ENCODE peak calls at places on chromosomes 16 and 17, in nine cellular contexts. J, X, V, S, M, H, W, F and O are unnamed samples.

GRCh38 chr17:32882029-32882428 is 5.1 kb upstream of the MYO1D start:
- DNase-seq in J (no peak), X (no peak), V (no peak), S (no peak), M (no peak), H (no peak), W (no peak), F (no peak), O (no peak)

GRCh38 chr16:67862623-67863583 is 9.9 kb upstream of the EDC4 start:
- DNase-seq in J (no peak), X (no peak), V (peak), S (no peak), M (peak), H (no peak), W (no peak), F (no peak), O (peak)

GRCh38 chr17:75920045-75920560 is 15.4 kb upstream of the MRPL38 start:
- DNase-seq in J (no peak), X (no peak), V (no peak), S (no peak), M (no peak), H (no peak), W (no peak), F (no peak), O (no peak)

GRCh38 chr16:1101573-1102332 is 5.7 kb upstream of the C1QTNF8 start:
- DNase-seq in J (no peak), X (no peak), V (no peak), S (no peak), M (no peak), H (no peak), W (no peak), F (no peak), O (no peak)

GRCh38 chr17:57480438-57481196 is 224.3 kb downstream of the MSI2 start:
- DNase-seq in J (no peak), X (no peak), V (no peak), S (no peak), M (peak), H (no peak), W (peak), F (no peak), O (no peak)

GRCh38 chr17:59534583-59534982 is 30.8 kb upstream of the DHX40 start:
- DNase-seq in J (no peak), X (no peak), V (no peak), S (no peak), M (peak), H (no peak), W (peak), F (no peak), O (no peak)

GRCh38 chr16:47460301-47460754 is 535 bp downstream of the ITFG1 start:
- DNase-seq in J (no peak), X (no peak), V (no peak), S (no peak), M (peak), H (no peak), W (no peak), F (no peak), O (no peak)

GRCh38 chr16:14629612-14629918 is 495 bp downstream of the PARN start:
- DNase-seq in J (no peak), X (no peak), V (no peak), S (no peak), M (no peak), H (no peak), W (peak), F (no peak), O (no peak)

GRCh38 chr17:34886831-34887230 is 74.4 kb downstream of the CCT6B start:
- DNase-seq in J (no peak), X (no peak), V (no peak), S (no peak), M (no peak), H (no peak), W (peak), F (no peak), O (no peak)

GRCh38 chr16:12639044-12639443 is 164.6 kb downstream of the CPPED1 start:
- DNase-seq in J (peak), X (no peak), V (no peak), S (no peak), M (peak), H (no peak), W (peak), F (no peak), O (peak)

GRCh38 chr17:18860161-18860972 is 2.4 kb downstream of the PRPSAP2 start:
- DNase-seq in J (no peak), X (peak), V (no peak), S (no peak), M (no peak), H (no peak), W (no peak), F (no peak), O (peak)

GRCh38 chr16:79599837-79600635 is 501 bp downstream of the MAF start:
- DNase-seq in J (no peak), X (peak), V (peak), S (peak), M (peak), H (no peak), W (no peak), F (peak), O (peak)

GRCh38 chr16:87418644-87419043 is 26.5 kb downstream of the MAP1LC3B start:
- DNase-seq in J (no peak), X (no peak), V (no peak), S (no peak), M (no peak), H (no peak), W (no peak), F (no peak), O (no peak)

GRCh38 chr16:22296225-22297113 is 740 bp upstream of the POLR3E start:
- DNase-seq in J (no peak), X (no peak), V (no peak), S (no peak), M (no peak), H (no peak), W (no peak), F (no peak), O (no peak)

GRCh38 chr17:50096758-50097157 is 1.6 kb downstream of the PDK2 start:
- DNase-seq in J (no peak), X (peak), V (no peak), S (no peak), M (no peak), H (no peak), W (no peak), F (no peak), O (no peak)

GRCh38 chr17:57544834-57545463 is 200.2 kb downstream of the CCDC182 start:
- DNase-seq in J (no peak), X (no peak), V (no peak), S (no peak), M (no peak), H (no peak), W (no peak), F (no peak), O (no peak)

GRCh38 chr17:69783865-69784264 is 291.2 kb upstream of the KCNJ16 start:
- DNase-seq in J (no peak), X (no peak), V (no peak), S (no peak), M (no peak), H (no peak), W (no peak), F (no peak), O (no peak)

GRCh38 chr17:29731589-29731929 is 108.8 kb upstream of the CORO6 start:
- DNase-seq in J (no peak), X (no peak), V (no peak), S (no peak), M (no peak), H (no peak), W (no peak), F (no peak), O (no peak)

GRCh38 chr16:50685456-50686058 is 4.4 kb upstream of the SNX20 start:
- DNase-seq in J (no peak), X (peak), V (no peak), S (no peak), M (no peak), H (no peak), W (no peak), F (no peak), O (no peak)

GRCh38 chr17:83109793-83110645 is 30.6 kb downstream of the METRNL start:
- DNase-seq in J (peak), X (peak), V (peak), S (peak), M (peak), H (no peak), W (no peak), F (no peak), O (peak)

GRCh38 chr17:55527520-55528118 is 16.4 kb upstream of the SMIM36 start:
- DNase-seq in J (peak), X (no peak), V (peak), S (peak), M (peak), H (no peak), W (peak), F (peak), O (no peak)

GRCh38 chr16:16062023-16062932 is 112.9 kb downstream of the ABCC1 start:
- DNase-seq in J (no peak), X (no peak), V (no peak), S (no peak), M (peak), H (peak), W (peak), F (no peak), O (no peak)

GRCh38 chr17:62692721-62693431 is 65.4 kb downstream of the MRC2 start:
- DNase-seq in J (no peak), X (no peak), V (no peak), S (no peak), M (peak), H (no peak), W (peak), F (no peak), O (no peak)

GRCh38 chr17:81520021-81520894 is 7.7 kb upstream of the ACTG1 start:
- DNase-seq in J (no peak), X (no peak), V (no peak), S (no peak), M (no peak), H (no peak), W (no peak), F (no peak), O (no peak)
- H3K4me3 ChIP-seq in J (no peak), X (no peak), V (no peak), S (no peak), M (no peak), H (no peak), W (peak), F (no peak), O (no peak)

GRCh38 chr17:7651959-7652658 is 1.4 kb downstream of the ATP1B2 start:
- DNase-seq in J (no peak), X (no peak), V (peak), S (no peak), M (no peak), H (no peak), W (no peak), F (no peak), O (no peak)
- H3K4me3 ChIP-seq in J (no peak), X (no peak), V (no peak), S (peak), M (no peak), H (no peak), W (peak), F (peak), O (peak)

DNA sequence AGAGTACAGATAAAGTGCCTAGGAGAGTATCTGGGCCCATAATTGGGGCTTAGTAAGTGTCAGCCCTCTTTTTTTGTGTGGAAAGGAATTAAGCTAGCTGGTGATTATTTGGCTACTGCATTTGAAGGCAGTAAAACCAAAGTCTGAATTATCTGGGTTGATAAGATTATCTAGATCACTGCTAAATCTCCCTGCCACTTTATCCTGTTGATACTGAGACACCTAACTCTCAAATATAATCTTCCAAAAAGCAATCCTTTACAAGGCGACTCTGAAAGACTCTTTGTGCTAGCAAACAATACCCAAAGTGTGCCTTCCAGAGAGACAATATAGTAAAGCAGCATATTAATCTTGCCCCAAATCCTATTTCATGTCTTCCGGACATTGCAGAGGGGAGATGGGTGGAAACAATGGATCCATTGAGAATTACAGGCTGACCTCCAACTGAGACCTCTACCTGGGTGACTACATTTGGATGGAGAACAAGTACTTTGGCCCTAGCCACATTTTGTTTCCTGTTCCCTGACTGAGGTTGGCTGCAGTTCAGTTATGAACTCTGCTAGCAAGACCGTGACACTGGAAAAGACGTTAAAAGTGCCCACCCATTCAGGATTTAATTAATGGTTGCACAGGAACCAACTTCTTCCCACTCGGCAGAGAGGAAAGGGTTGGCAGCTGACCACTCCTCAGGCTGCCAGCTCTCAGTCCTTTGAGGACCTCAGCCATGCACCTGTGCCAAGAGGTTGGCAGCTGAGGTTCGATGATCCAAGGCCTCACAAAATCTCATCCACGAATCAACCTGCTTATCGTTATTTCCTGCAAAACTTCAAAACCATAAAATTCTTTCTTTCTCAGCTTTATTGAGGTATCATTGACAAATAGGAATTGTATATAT is 72.6 kb downstream of the SYCE1L start:
- DNase-seq in J (no peak), X (no peak), V (no peak), S (no peak), M (no peak), H (no peak), W (no peak), F (no peak), O (no peak)
- H3K4me3 ChIP-seq in J (no peak), X (no peak), V (no peak), S (no peak), M (no peak), H (no peak), W (no peak), F (no peak), O (no peak)

DNA sequence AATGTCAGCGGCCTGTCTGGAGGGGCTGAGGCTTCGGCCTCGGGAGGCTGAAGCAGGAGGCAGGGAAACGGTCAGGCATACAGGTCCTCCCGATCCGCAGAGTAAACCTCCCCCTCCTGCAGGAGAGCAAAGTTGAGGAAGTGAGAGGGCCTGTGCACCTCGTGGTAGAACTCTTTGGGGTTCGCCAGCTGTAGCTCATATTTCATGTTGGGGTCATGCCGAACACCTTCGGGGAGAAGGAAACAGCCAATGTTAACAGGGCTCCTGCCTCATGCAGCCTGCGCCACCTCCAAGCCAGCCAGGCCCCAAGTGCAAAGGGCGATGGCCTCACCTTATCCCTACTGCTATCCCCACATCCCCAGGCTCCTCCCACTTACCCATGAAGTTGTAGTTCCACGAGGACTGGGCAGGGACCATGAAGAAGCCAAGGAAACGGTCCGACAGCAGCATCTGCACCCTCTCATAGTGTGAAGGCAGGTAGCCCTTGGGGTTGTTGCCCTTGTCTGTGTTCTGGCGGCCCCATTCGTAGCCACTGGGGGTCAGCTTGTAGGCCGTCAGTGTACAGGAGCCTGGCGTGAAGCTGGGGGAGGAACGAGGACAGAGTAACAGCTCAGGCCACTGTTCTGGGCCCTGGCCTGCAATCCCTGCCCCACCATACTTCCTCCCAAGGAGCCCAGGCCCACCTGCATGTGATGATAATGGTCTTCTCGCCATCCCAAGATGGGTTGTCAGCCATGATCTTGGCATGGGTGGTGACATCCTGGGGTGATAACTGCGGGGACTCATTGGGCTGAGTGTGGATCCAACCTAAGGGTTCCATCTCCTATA is 1.3 kb upstream of the RILP start:
- DNase-seq in J (no peak), X (no peak), V (no peak), S (no peak), M (no peak), H (no peak), W (peak), F (no peak), O (no peak)
- H3K4me3 ChIP-seq in J (no peak), X (no peak), V (no peak), S (no peak), M (no peak), H (no peak), W (no peak), F (no peak), O (no peak)

GRCh38 chr16:65121870-65122723 is at the start of gene CDH11:
- DNase-seq in J (no peak), X (peak), V (peak), S (peak), M (peak), H (no peak), W (no peak), F (peak), O (peak)
- H3K4me3 ChIP-seq in J (peak), X (peak), V (peak), S (peak), M (peak), H (no peak), W (no peak), F (peak), O (peak)

GRCh38 chr17:36547776-36548175 is 3.1 kb downstream of the GGNBP2 start:
- DNase-seq in J (no peak), X (no peak), V (no peak), S (no peak), M (no peak), H (no peak), W (no peak), F (no peak), O (no peak)
- H3K4me3 ChIP-seq in J (peak), X (no peak), V (no peak), S (no peak), M (peak), H (no peak), W (peak), F (peak), O (peak)